ENCODE peak calls at places on chromosomes 12 and 14, in ten cellular contexts. K is Peyer's patch, G is heart left ventricle, P is stomach, I is esophagus squamous epithelium, M is HCT116, V is body of pancreas, E is K562, D is A549, A is thyroid gland. X is an unnamed sample. For H3K4me1, the result is how much of the 10 kb centered on the place peaks cover.

GRCh38 chr12:104485651-104486341 is 29.0 kb downstream of the CHST11 start:
- DNase-seq in A (no peak), M (no peak), I (no peak), K (peak), P (no peak), V (no peak), E (peak), G (no peak), D (no peak), X (no peak)

GRCh38 chr12:124495194-124495983 is 72.0 kb downstream of the NCOR2 start:
- DNase-seq in A (no peak), P (no peak), M (no peak), V (no peak), D (no peak), G (no peak), I (no peak), E (no peak), K (no peak), X (no peak)

GRCh38 chr14:91352101-91352500 is 65.5 kb downstream of the CCDC88C start:
- DNase-seq in I (no peak), P (peak), V (no peak), D (no peak), E (no peak), K (no peak), A (peak), M (no peak), G (peak), X (peak)

GRCh38 chr12:64691227-64691792 is 67.9 kb downstream of the GNS start:
- DNase-seq in P (no peak), V (no peak), D (no peak), A (no peak), M (no peak), E (no peak), G (no peak), I (no peak), K (no peak), X (no peak)

GRCh38 chr12:123436017-123436964 is at the start of gene RILPL2:
- DNase-seq in E (peak), K (peak), I (peak), A (peak), P (peak), M (peak), D (peak), V (peak), G (peak), X (peak)

GRCh38 chr14:91228112-91229004 is 16.1 kb downstream of the GPR68 start:
- DNase-seq in G (no peak), E (peak), I (no peak), A (no peak), V (no peak), D (no peak), M (no peak), P (no peak), K (peak), X (no peak)

GRCh38 chr14:39467889-39468524 is 35.8 kb upstream of the FBXO33 start:
- DNase-seq in D (no peak), P (no peak), M (peak), G (no peak), V (no peak), A (no peak), K (no peak), I (no peak), E (no peak), X (peak)

GRCh38 chr12:114703060-114703493 is 19.1 kb upstream of the TBX3 start:
- DNase-seq in V (no peak), I (no peak), K (no peak), G (no peak), D (no peak), P (no peak), A (peak), M (no peak), E (no peak), X (no peak)

GRCh38 chr12:107684990-107685359 is 624 bp upstream of the PWP1 start:
- DNase-seq in G (no peak), A (peak), K (no peak), M (peak), P (no peak), E (peak), V (peak), D (peak), I (no peak), X (no peak)

GRCh38 chr12:93662961-93663728 is 14.0 kb upstream of the CRADD start:
- DNase-seq in D (no peak), M (no peak), A (no peak), V (no peak), I (no peak), G (no peak), P (no peak), E (no peak), K (peak), X (no peak)

GRCh38 chr14:67735361-67735921 is 33.8 kb downstream of the RDH12 start:
- DNase-seq in K (no peak), A (no peak), E (no peak), V (peak), D (no peak), P (peak), M (no peak), G (no peak), I (no peak), X (no peak)

GRCh38 chr12:65313704-65314317 is 35.3 kb downstream of the MSRB3 start:
- DNase-seq in D (no peak), A (no peak), G (no peak), M (peak), E (no peak), K (no peak), I (no peak), V (no peak), P (no peak), X (no peak)

GRCh38 chr14:55302770-55303472 is 31.7 kb downstream of the FBXO34 start:
- DNase-seq in A (no peak), E (no peak), D (no peak), I (no peak), P (no peak), G (no peak), V (no peak), K (no peak), M (no peak), X (no peak)

GRCh38 chr12:111971800-111972199 is 41.2 kb downstream of the TMEM116 start:
- DNase-seq in P (no peak), I (no peak), A (no peak), E (no peak), M (no peak), G (no peak), D (no peak), K (no peak), V (no peak), X (no peak)

GRCh38 chr12:108047130-108047550 is 81.9 kb upstream of the WSCD2 start:
- DNase-seq in G (no peak), V (no peak), I (no peak), M (no peak), P (no peak), E (no peak), A (no peak), D (no peak), K (no peak), X (no peak)

GRCh38 chr14:67270933-67271332 is 29.7 kb downstream of the PALS1 start:
- DNase-seq in I (no peak), G (no peak), K (no peak), M (no peak), A (no peak), D (no peak), V (no peak), P (no peak), E (no peak), X (no peak)

GRCh38 chr14:101174980-101175606 is 271.6 kb upstream of the RTL1 start:
- DNase-seq in K (peak), V (peak), P (no peak), E (no peak), I (no peak), G (no peak), D (no peak), A (peak), M (no peak), X (no peak)

GRCh38 chr14:84090837-84091236 is 1439.1 kb upstream of the FLRT2 start:
- DNase-seq in I (no peak), P (no peak), D (no peak), G (no peak), V (no peak), M (no peak), E (no peak), K (no peak), A (no peak), X (peak)

GRCh38 chr12:117476341-117476740 is 114.9 kb upstream of the NOS1 start:
- DNase-seq in P (no peak), E (no peak), V (no peak), M (no peak), K (no peak), A (no peak), D (no peak), I (no peak), G (no peak), X (no peak)

GRCh38 chr12:25789520-25789919 is 169.0 kb upstream of the RASSF8 start:
- DNase-seq in I (no peak), V (no peak), E (no peak), K (no peak), P (no peak), M (no peak), A (no peak), D (no peak), G (no peak), X (no peak)

GRCh38 chr12:111417784-111418593 is 12.3 kb downstream of the SH2B3 start:
- DNase-seq in K (no peak), V (no peak), P (no peak), E (no peak), G (no peak), I (no peak), D (no peak), A (no peak), M (no peak), X (peak)

GRCh38 chr14:24310666-24311604 is at the start of gene LTB4R:
- DNase-seq in A (peak), M (no peak), I (no peak), P (peak), G (peak), E (no peak), D (no peak), V (peak), K (peak), X (peak)

GRCh38 chr12:79652521-79652920 is 38.2 kb downstream of the PAWR start:
- DNase-seq in D (no peak), I (no peak), E (no peak), P (no peak), M (no peak), A (no peak), V (no peak), G (no peak), K (no peak), X (no peak)

GRCh38 chr12:102992297-102992696 is 34.8 kb downstream of the ASCL1 start:
- DNase-seq in P (no peak), K (no peak), I (no peak), D (no peak), M (no peak), A (no peak), E (no peak), V (no peak), G (no peak), X (no peak)

GRCh38 chr12:15322164-15323054 is at the start of gene PTPRO:
- DNase-seq in I (no peak), P (no peak), E (no peak), D (no peak), G (no peak), V (no peak), K (no peak), A (no peak), M (no peak), X (peak)

GRCh38 chr12:56160160-56160763 is 2.1 kb downstream of the MYL6 start:
- DNase-seq in V (no peak), I (no peak), E (no peak), P (no peak), K (peak), M (no peak), G (no peak), A (no peak), D (no peak), X (peak)

GRCh38 chr14:88825078-88825458 is 617 bp downstream of the TTC8 start:
- DNase-seq in P (no peak), I (no peak), A (no peak), E (no peak), K (no peak), V (no peak), M (no peak), D (peak), G (no peak), X (no peak)

GRCh38 chr12:6790496-6791150 is 1.3 kb downstream of the CD4 start:
- DNase-seq in P (no peak), I (no peak), G (no peak), A (no peak), M (no peak), V (no peak), E (no peak), D (no peak), K (no peak), X (no peak)

GRCh38 chr12:9027156-9027555 is 37.8 kb downstream of the KLRG1 start:
- DNase-seq in D (no peak), A (no peak), K (no peak), I (no peak), G (no peak), M (no peak), P (no peak), V (no peak), E (no peak), X (no peak)

GRCh38 chr12:64679487-64679983 is 69.2 kb downstream of the RASSF3 start:
- DNase-seq in A (peak), P (peak), V (peak), D (peak), G (peak), I (peak), M (peak), K (peak), E (peak), X (no peak)

GRCh38 chr14:50977863-50978520 is 33.7 kb upstream of the PYGL start:
- DNase-seq in I (no peak), A (no peak), K (no peak), D (no peak), V (no peak), E (no peak), P (no peak), M (no peak), G (no peak), X (no peak)

GRCh38 chr12:79402626-79403025 is 288.1 kb downstream of the PAWR start:
- DNase-seq in A (no peak), I (no peak), E (no peak), V (no peak), P (no peak), M (no peak), G (no peak), K (no peak), D (no peak), X (no peak)

GRCh38 chr12:70835948-70836347 is 84.6 kb downstream of the PTPRR start:
- DNase-seq in M (no peak), D (no peak), G (no peak), E (no peak), V (no peak), I (no peak), A (no peak), K (no peak), P (no peak), X (no peak)

GRCh38 chr12:87201598-87201997 is 827.6 kb downstream of the C12orf50 start:
- DNase-seq in K (no peak), G (no peak), E (no peak), D (no peak), P (no peak), V (no peak), I (no peak), A (no peak), M (no peak), X (no peak)

GRCh38 chr12:62098131-62098530 is 162.1 kb upstream of the USP15 start:
- DNase-seq in A (no peak), V (no peak), M (no peak), G (no peak), E (peak), D (no peak), I (no peak), P (no peak), K (no peak), X (no peak)

GRCh38 chr12:10354502-10354901 is 35.3 kb downstream of the KLRK1 start:
- DNase-seq in V (no peak), A (peak), I (no peak), E (no peak), K (no peak), M (no peak), D (no peak), G (no peak), P (no peak), X (no peak)

GRCh38 chr12:74836567-74836966 is 298.9 kb downstream of the ATXN7L3B start:
- DNase-seq in P (no peak), K (no peak), V (no peak), G (no peak), D (no peak), E (no peak), M (no peak), I (no peak), A (no peak), X (no peak)

GRCh38 chr12:58977476-58977875 is 57.2 kb upstream of the LRIG3 start:
- DNase-seq in D (no peak), K (no peak), V (no peak), I (no peak), A (peak), M (no peak), G (no peak), E (no peak), P (no peak), X (no peak)

GRCh38 chr14:35385042-35385839 is 19.3 kb downstream of the NFKBIA start:
- DNase-seq in D (peak), M (no peak), P (peak), I (no peak), V (peak), A (peak), G (peak), E (peak), K (peak), X (no peak)

GRCh38 chr14:59630281-59630963 is 53.8 kb upstream of the CCDC175 start:
- DNase-seq in D (no peak), E (no peak), M (no peak), V (peak), A (peak), I (no peak), G (no peak), K (no peak), P (no peak), X (no peak)

DNA sequence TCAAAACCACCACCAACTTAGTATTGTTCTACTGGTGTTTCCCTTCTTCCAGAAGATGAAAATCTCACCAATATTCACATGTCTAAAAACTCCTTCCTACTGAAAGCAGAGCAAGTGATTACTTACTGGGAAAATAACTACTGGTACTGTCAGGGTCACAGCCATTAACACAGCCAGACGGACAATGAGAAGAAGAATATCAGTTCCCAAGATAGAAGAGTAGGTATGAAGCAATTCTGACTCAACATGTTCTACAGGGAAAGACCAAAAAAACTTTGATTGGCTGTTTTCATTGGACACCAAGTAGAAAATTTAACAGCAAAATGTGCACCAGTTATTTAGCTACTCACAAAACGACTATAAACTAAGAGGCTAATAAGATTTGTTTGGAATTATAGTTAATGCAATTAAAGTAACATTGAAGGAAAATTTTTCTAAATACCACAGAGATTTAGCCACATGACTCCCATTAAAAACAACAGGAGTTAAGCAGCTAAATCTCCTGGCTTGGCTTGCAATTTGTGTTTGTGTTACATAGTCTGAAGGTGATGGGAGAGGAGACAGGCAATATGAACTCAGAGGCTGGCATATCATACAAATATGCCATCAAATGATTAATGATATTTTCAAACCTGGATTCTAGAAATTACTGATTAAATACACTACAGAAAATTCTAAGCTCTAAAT is 9.5 kb downstream of the SLC38A2 start:
- DNase-seq in M (no peak), D (no peak), A (no peak), K (no peak), I (no peak), G (no peak), V (no peak), E (no peak), P (no peak), X (no peak)
- TF ChIP-seq POLR2A in M (no peak), D (no peak), A (no peak), K (no peak), I (no peak), G (no peak), V (no peak), E (no peak), P (no peak), X (no peak)

GRCh38 chr14:94600148-94600545 is 12.0 kb upstream of the SERPINA3 start:
- DNase-seq in G (no peak), I (no peak), E (no peak), K (no peak), A (no peak), M (no peak), P (no peak), V (peak), D (no peak), X (no peak)

GRCh38 chr14:94597788-94598187 is 14.4 kb upstream of the SERPINA3 start:
- DNase-seq in V (no peak), D (no peak), G (no peak), P (no peak), K (no peak), M (no peak), I (no peak), E (no peak), A (no peak), X (no peak)

GRCh38 chr14:94598816-94599655 is 13.2 kb upstream of the SERPINA3 start:
- DNase-seq in I (no peak), K (peak), P (peak), D (peak), V (peak), E (no peak), G (peak), M (peak), A (peak), X (peak)

GRCh38 chr14:94598506-94598815 is 13.7 kb upstream of the SERPINA3 start:
- DNase-seq in V (no peak), A (no peak), M (no peak), P (no peak), D (no peak), G (no peak), K (no peak), I (no peak), E (no peak), X (no peak)

DNA sequence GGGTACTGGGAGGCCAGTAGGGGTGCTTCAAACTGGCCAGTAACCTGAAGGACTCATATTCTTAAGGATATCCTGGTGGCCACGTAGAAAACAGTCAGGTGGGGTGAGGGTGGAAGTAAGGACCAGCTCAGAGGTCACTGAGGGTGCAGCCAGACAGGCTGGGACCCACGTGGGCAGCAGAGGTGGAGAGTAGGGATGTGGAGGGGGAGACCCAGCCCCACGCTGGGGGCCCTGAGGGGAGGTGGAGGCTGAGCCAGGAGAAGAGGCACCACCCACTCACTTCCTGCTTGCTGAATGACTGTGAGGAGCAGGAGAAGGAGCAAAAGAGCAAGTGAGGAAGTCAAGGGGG is 12.6 kb upstream of the SERPINA3 start:
- DNase-seq in E (no peak), M (no peak), P (no peak), G (no peak), V (no peak), A (no peak), I (no peak), D (peak), K (peak), X (no peak)
- H3K4me1 ChIP-seq in E (under half), M (under half), P (under half), G (half or more), V (half or more), A (under half), I (under half), D (half or more), K (under half), X (under half)

GRCh38 chr12:50221228-50222008 is 54.2 kb upstream of the CERS5 start:
- DNase-seq in A (no peak), G (no peak), P (no peak), E (no peak), I (no peak), V (peak), D (no peak), K (no peak), M (no peak), X (no peak)
- TF ChIP-seq POLR2A in A (no peak), G (no peak), P (no peak), E (peak), I (no peak), V (no peak), D (no peak), K (no peak), M (no peak), X (no peak)

GRCh38 chr12:109720152-109720855 is 6.7 kb downstream of the FAM222A start:
- DNase-seq in G (peak), M (no peak), K (no peak), P (no peak), A (no peak), V (peak), D (no peak), E (no peak), I (no peak), X (peak)

GRCh38 chr12:109719123-109720022 is 5.7 kb downstream of the FAM222A start:
- DNase-seq in K (no peak), E (peak), M (no peak), D (no peak), I (no peak), V (no peak), A (no peak), P (no peak), G (no peak), X (no peak)

GRCh38 chr12:109717390-109718357 is 4.0 kb downstream of the FAM222A start:
- DNase-seq in I (no peak), P (no peak), D (no peak), M (no peak), G (no peak), K (no peak), A (no peak), E (no peak), V (no peak), X (no peak)

GRCh38 chr12:109716512-109717389 is 3.1 kb downstream of the FAM222A start:
- DNase-seq in I (no peak), K (no peak), V (peak), M (no peak), P (no peak), G (peak), E (no peak), A (no peak), D (no peak), X (no peak)

DNA sequence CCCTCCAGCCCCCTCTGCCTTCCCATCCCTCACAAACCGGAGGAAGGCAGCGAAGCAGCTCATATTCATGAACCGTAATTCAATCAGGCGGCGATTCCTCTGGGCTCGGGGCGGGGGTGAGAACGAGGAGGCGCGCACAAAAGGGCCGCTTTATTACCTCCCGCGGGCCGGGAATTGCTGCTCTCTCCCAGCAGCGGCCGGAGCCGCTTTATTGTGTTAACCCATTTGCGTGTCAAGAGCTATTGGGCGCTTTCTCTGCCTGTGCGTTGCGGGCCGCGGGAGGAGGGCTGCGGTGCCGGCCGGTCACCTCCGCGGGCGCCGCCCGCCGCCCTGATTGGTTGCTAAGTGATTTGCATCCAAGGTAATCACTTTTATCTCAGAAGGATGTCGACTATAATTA is 4.8 kb downstream of the FAM222A start:
- DNase-seq in A (no peak), M (no peak), G (no peak), K (no peak), E (no peak), V (no peak), D (no peak), I (no peak), P (no peak), X (no peak)
- H3K4me1 ChIP-seq in A (under half), M (under half), G (half or more), K (under half), E (under half), V (half or more), D (under half), I (half or more), P (under half), X (under half)